ENCODE peak calls at places on chromosome 11, in seven cellular contexts. C is MV-4-11; B is Kasumi-1; Q is neuronal stem cell; Z is NCI-H460; I is activated B cell treated with CpG ODN at 0.5 μM for 24 hours; P is stimulated activated naive CD8-positive, alpha-beta T cell treated with anti-CD3 and anti-CD28 coated beads, Interleukin-15, amount 100 ng/mL, for 72 hours. O is an unnamed sample.

GRCh38 chr11:117851091-117851490 is 25.4 kb downstream of the FXYD6 start:
- DNase-seq in B (no peak), Z (no peak), C (peak; percentile 81), I (no peak), Q (no peak), P (no peak), O (no peak)

GRCh38 chr11:113681711-113682410 is 24.2 kb downstream of the TMPRSS5 start:
- DNase-seq in Z (no peak), Q (no peak), I (no peak), B (no peak), P (no peak), C (no peak), O (peak; percentile 7)

GRCh38 chr11:120020486-120020885 is 117.4 kb downstream of the TRIM29 start:
- DNase-seq in I (no peak), P (no peak), Q (no peak), C (no peak), Z (no peak), B (no peak), O (no peak)

GRCh38 chr11:6719588-6719987 is 36.4 kb upstream of the MRPL17 start:
- DNase-seq in Z (no peak), C (no peak), B (no peak), P (no peak), Q (no peak), I (no peak), O (peak; percentile 26)

GRCh38 chr11:112321521-112322172 is 61.0 kb upstream of the PLET1 start:
- DNase-seq in C (peak; percentile 72), I (no peak), Q (no peak), Z (peak; percentile 41), B (peak; percentile 1), P (peak; percentile 21), O (no peak)

GRCh38 chr11:762421-763072 is 14.7 kb downstream of the GATD1 start:
- DNase-seq in P (no peak), C (peak; percentile 83), I (no peak), Q (no peak), B (peak; percentile 92), Z (peak; percentile 52), O (no peak)

GRCh38 chr11:134879341-134879740 is 467.3 kb upstream of the B3GAT1 start:
- DNase-seq in B (no peak), Q (no peak), Z (no peak), I (no peak), C (no peak), P (no peak), O (no peak)

GRCh38 chr11:2534131-2534956 is 89.5 kb downstream of the KCNQ1 start:
- DNase-seq in C (no peak), Z (no peak), B (no peak), I (no peak), Q (no peak), P (no peak), O (no peak)

GRCh38 chr11:82701847-82702520 is 31.7 kb downstream of the FAM181B start:
- DNase-seq in C (no peak), Q (peak; percentile 65), P (peak; percentile 26), I (no peak), B (peak; percentile 67), Z (peak; percentile 31), O (peak; percentile 41)

GRCh38 chr11:35390737-35391682 is 28.3 kb downstream of the SLC1A2 start:
- DNase-seq in P (peak; percentile 48), Q (no peak), Z (peak; percentile 31), B (no peak), I (no peak), C (peak; percentile 67), O (no peak)

GRCh38 chr11:28621648-28622215 is 513.5 kb downstream of the METTL15 start:
- DNase-seq in I (no peak), B (no peak), Z (no peak), P (no peak), C (no peak), Q (no peak), O (no peak)

GRCh38 chr11:83061883-83062282 is 9.8 kb downstream of the RAB30 start:
- DNase-seq in Q (no peak), P (no peak), Z (no peak), C (peak; percentile 53), I (no peak), B (no peak), O (no peak)

GRCh38 chr11:28983780-28984179 is 875.6 kb downstream of the METTL15 start:
- DNase-seq in Q (no peak), I (no peak), C (no peak), P (no peak), B (no peak), Z (no peak), O (no peak)

O was measured in dermis microvascular lymphatic vessel endothelial cell.